ENCODE peak calls at places on chromosomes 7 and 10, in six cellular contexts. One of them, this sample, is unnamed.

GRCh38 chr10:117284726-117285494 is 44.0 kb downstream of the SLC18A2 start:
- DNase-seq in upper lobe of left lung: no peak
- DNase-seq in endothelial cell of umbilical vein: no peak
- DNase-seq in GM12891: no peak
- DNase-seq in stomach: no peak
- DNase-seq in spleen: no peak
- DNase-seq in this sample: no peak

GRCh38 chr10:79071535-79071923 is 2.8 kb downstream of the ZMIZ1 start:
- DNase-seq in upper lobe of left lung: no peak
- DNase-seq in endothelial cell of umbilical vein: no peak
- DNase-seq in GM12891: no peak
- DNase-seq in stomach: no peak
- DNase-seq in spleen: no peak
- DNase-seq in this sample: no peak

GRCh38 chr10:87913170-87913921 is 49.9 kb downstream of the PTEN start:
- DNase-seq in upper lobe of left lung: no peak
- DNase-seq in endothelial cell of umbilical vein: no peak
- DNase-seq in GM12891: no peak
- DNase-seq in stomach: no peak
- DNase-seq in spleen: no peak
- DNase-seq in this sample: no peak

GRCh38 chr10:6300106-6300783 is 97.5 kb downstream of the PFKFB3 start:
- DNase-seq in upper lobe of left lung: no peak
- DNase-seq in endothelial cell of umbilical vein: no peak
- DNase-seq in GM12891: peak; percentile 25
- DNase-seq in stomach: no peak
- DNase-seq in spleen: no peak
- DNase-seq in this sample: no peak

GRCh38 chr10:130928306-130928705 is 383.2 kb downstream of the TCERG1L start:
- DNase-seq in upper lobe of left lung: no peak
- DNase-seq in endothelial cell of umbilical vein: no peak
- DNase-seq in GM12891: no peak
- DNase-seq in stomach: no peak
- DNase-seq in spleen: no peak
- DNase-seq in this sample: no peak

GRCh38 chr7:151961536-151961935 is 5.3 kb downstream of the GALNTL5 start:
- DNase-seq in upper lobe of left lung: no peak
- DNase-seq in endothelial cell of umbilical vein: no peak
- DNase-seq in GM12891: no peak
- DNase-seq in stomach: no peak
- DNase-seq in spleen: no peak
- DNase-seq in this sample: no peak

GRCh38 chr7:45147858-45148652 is 9.5 kb upstream of the RAMP3 start:
- DNase-seq in upper lobe of left lung: peak; percentile 69
- DNase-seq in endothelial cell of umbilical vein: no peak
- DNase-seq in GM12891: no peak
- DNase-seq in stomach: no peak
- DNase-seq in spleen: peak; percentile 68
- DNase-seq in this sample: no peak

GRCh38 chr7:153432056-153432455 is 620.1 kb upstream of the DPP6 start:
- DNase-seq in upper lobe of left lung: no peak
- DNase-seq in endothelial cell of umbilical vein: no peak
- DNase-seq in GM12891: no peak
- DNase-seq in stomach: no peak
- DNase-seq in spleen: no peak
- DNase-seq in this sample: no peak

GRCh38 chr10:86962136-86962980 is 4.0 kb downstream of the SNCG start:
- DNase-seq in upper lobe of left lung: no peak
- DNase-seq in endothelial cell of umbilical vein: no peak
- DNase-seq in GM12891: no peak
- DNase-seq in stomach: peak; percentile 21
- DNase-seq in spleen: peak; percentile 59
- DNase-seq in this sample: no peak

GRCh38 chr7:82789883-82790609 is 346.5 kb upstream of the CACNA2D1 start:
- DNase-seq in upper lobe of left lung: no peak
- DNase-seq in endothelial cell of umbilical vein: no peak
- DNase-seq in GM12891: no peak
- DNase-seq in stomach: no peak
- DNase-seq in spleen: no peak
- DNase-seq in this sample: no peak

GRCh38 chr10:91785851-91786250 is 12.4 kb upstream of the TNKS2 start:
- DNase-seq in upper lobe of left lung: no peak
- DNase-seq in endothelial cell of umbilical vein: no peak
- DNase-seq in GM12891: no peak
- DNase-seq in stomach: no peak
- DNase-seq in spleen: no peak
- DNase-seq in this sample: no peak

GRCh38 chr7:50352282-50352681 is 47.8 kb downstream of the IKZF1 start:
- DNase-seq in upper lobe of left lung: no peak
- DNase-seq in endothelial cell of umbilical vein: no peak
- DNase-seq in GM12891: peak; percentile 46
- DNase-seq in stomach: no peak
- DNase-seq in spleen: no peak
- DNase-seq in this sample: no peak

GRCh38 chr10:63268139-63268797 is 135.1 kb downstream of the NRBF2 start:
- DNase-seq in upper lobe of left lung: no peak
- DNase-seq in endothelial cell of umbilical vein: no peak
- DNase-seq in GM12891: no peak
- DNase-seq in stomach: no peak
- DNase-seq in spleen: no peak
- DNase-seq in this sample: no peak

GRCh38 chr10:93165367-93165766 is 91.7 kb downstream of the CYP26A1 start:
- DNase-seq in upper lobe of left lung: no peak
- DNase-seq in endothelial cell of umbilical vein: no peak
- DNase-seq in GM12891: no peak
- DNase-seq in stomach: no peak
- DNase-seq in spleen: no peak
- DNase-seq in this sample: no peak

GRCh38 chr10:125006921-125007391 is 65.0 kb downstream of the ZRANB1 start:
- DNase-seq in upper lobe of left lung: no peak
- DNase-seq in endothelial cell of umbilical vein: no peak
- DNase-seq in GM12891: no peak
- DNase-seq in stomach: no peak
- DNase-seq in spleen: peak; percentile 58
- DNase-seq in this sample: no peak
- TF ChIP-seq POLR2AphosphoS5 in upper lobe of left lung: no peak
- TF ChIP-seq POLR2AphosphoS5 in endothelial cell of umbilical vein: no peak
- TF ChIP-seq POLR2AphosphoS5 in GM12891: no peak
- TF ChIP-seq POLR2AphosphoS5 in stomach: no peak
- TF ChIP-seq POLR2AphosphoS5 in spleen: no peak
- TF ChIP-seq POLR2AphosphoS5 in this sample: no peak

GRCh38 chr10:76001461-76001860 is 570.0 kb downstream of the LRMDA start:
- DNase-seq in upper lobe of left lung: no peak
- DNase-seq in endothelial cell of umbilical vein: no peak
- DNase-seq in GM12891: no peak
- DNase-seq in stomach: no peak
- DNase-seq in spleen: no peak
- DNase-seq in this sample: no peak

GRCh38 chr10:76000550-76000949 is 569.1 kb downstream of the LRMDA start:
- DNase-seq in upper lobe of left lung: no peak
- DNase-seq in endothelial cell of umbilical vein: no peak
- DNase-seq in GM12891: no peak
- DNase-seq in stomach: no peak
- DNase-seq in spleen: no peak
- DNase-seq in this sample: no peak

GRCh38 chr10:76002262-76002854 is 570.9 kb downstream of the LRMDA start:
- DNase-seq in upper lobe of left lung: no peak
- DNase-seq in endothelial cell of umbilical vein: no peak
- DNase-seq in GM12891: no peak
- DNase-seq in stomach: no peak
- DNase-seq in spleen: no peak
- DNase-seq in this sample: no peak

GRCh38 chr10:76001019-76001418 is 569.6 kb downstream of the LRMDA start:
- DNase-seq in upper lobe of left lung: no peak
- DNase-seq in endothelial cell of umbilical vein: no peak
- DNase-seq in GM12891: no peak
- DNase-seq in stomach: no peak
- DNase-seq in spleen: no peak
- DNase-seq in this sample: no peak

GRCh38 chr10:75999515-76000209 is 568.2 kb downstream of the LRMDA start:
- DNase-seq in upper lobe of left lung: no peak
- DNase-seq in endothelial cell of umbilical vein: no peak
- DNase-seq in GM12891: no peak
- DNase-seq in stomach: no peak
- DNase-seq in spleen: no peak
- DNase-seq in this sample: no peak
- TF ChIP-seq POLR2AphosphoS5 in upper lobe of left lung: no peak
- TF ChIP-seq POLR2AphosphoS5 in endothelial cell of umbilical vein: no peak
- TF ChIP-seq POLR2AphosphoS5 in GM12891: no peak
- TF ChIP-seq POLR2AphosphoS5 in stomach: no peak
- TF ChIP-seq POLR2AphosphoS5 in spleen: no peak
- TF ChIP-seq POLR2AphosphoS5 in this sample: no peak

DNA sequence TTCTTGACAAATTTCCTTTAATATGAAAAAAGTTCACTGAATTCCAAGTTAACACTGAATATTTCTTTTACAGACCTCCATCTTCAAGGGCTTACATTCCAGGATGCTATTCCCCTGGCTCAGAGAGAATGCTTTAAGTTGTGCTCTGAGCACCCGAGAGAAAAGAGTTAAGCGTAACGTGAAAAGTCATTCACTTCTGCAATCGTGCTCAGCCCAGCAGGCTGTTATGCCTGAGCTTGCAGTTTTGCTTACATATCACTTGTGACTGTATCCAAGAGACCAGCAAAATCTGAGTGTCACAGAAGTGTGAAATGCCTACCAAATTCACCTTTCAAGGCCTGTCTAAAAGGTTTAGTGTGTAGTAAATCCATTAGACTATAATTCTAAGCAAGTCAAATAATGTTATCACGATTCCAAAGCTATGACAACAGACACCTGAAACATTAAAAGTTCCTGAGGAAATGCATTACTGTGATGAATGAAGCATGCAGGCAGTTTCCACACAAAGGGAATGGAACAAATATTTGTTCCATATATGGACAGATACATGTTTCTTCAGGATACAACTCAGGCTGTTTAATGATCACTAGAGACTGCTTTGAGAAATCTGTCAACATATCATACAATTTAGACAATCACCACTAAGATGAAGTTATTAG is 20.1 kb downstream of the ITGB1 start:
- DNase-seq in upper lobe of left lung: no peak
- DNase-seq in endothelial cell of umbilical vein: peak; percentile 60
- DNase-seq in GM12891: no peak
- DNase-seq in stomach: no peak
- DNase-seq in spleen: peak; percentile 47
- DNase-seq in this sample: no peak
- TF ChIP-seq POLR2AphosphoS5 in upper lobe of left lung: no peak
- TF ChIP-seq POLR2AphosphoS5 in endothelial cell of umbilical vein: no peak
- TF ChIP-seq POLR2AphosphoS5 in GM12891: no peak
- TF ChIP-seq POLR2AphosphoS5 in stomach: no peak
- TF ChIP-seq POLR2AphosphoS5 in spleen: no peak
- TF ChIP-seq POLR2AphosphoS5 in this sample: no peak

GRCh38 chr10:118689070-118689858 is 65.5 kb downstream of the CACUL1 start:
- DNase-seq in upper lobe of left lung: no peak
- DNase-seq in endothelial cell of umbilical vein: no peak
- DNase-seq in GM12891: no peak
- DNase-seq in stomach: no peak
- DNase-seq in spleen: no peak
- DNase-seq in this sample: no peak
- TF ChIP-seq POLR2AphosphoS5 in upper lobe of left lung: no peak
- TF ChIP-seq POLR2AphosphoS5 in endothelial cell of umbilical vein: no peak
- TF ChIP-seq POLR2AphosphoS5 in GM12891: no peak
- TF ChIP-seq POLR2AphosphoS5 in stomach: no peak
- TF ChIP-seq POLR2AphosphoS5 in spleen: no peak
- TF ChIP-seq POLR2AphosphoS5 in this sample: no peak

GRCh38 chr7:57868771-57869483 is 418.9 kb downstream of the ZNF716 start:
- DNase-seq in upper lobe of left lung: peak; percentile 61
- DNase-seq in endothelial cell of umbilical vein: no peak
- DNase-seq in GM12891: no peak
- DNase-seq in stomach: no peak
- DNase-seq in spleen: no peak
- DNase-seq in this sample: no peak

DNA sequence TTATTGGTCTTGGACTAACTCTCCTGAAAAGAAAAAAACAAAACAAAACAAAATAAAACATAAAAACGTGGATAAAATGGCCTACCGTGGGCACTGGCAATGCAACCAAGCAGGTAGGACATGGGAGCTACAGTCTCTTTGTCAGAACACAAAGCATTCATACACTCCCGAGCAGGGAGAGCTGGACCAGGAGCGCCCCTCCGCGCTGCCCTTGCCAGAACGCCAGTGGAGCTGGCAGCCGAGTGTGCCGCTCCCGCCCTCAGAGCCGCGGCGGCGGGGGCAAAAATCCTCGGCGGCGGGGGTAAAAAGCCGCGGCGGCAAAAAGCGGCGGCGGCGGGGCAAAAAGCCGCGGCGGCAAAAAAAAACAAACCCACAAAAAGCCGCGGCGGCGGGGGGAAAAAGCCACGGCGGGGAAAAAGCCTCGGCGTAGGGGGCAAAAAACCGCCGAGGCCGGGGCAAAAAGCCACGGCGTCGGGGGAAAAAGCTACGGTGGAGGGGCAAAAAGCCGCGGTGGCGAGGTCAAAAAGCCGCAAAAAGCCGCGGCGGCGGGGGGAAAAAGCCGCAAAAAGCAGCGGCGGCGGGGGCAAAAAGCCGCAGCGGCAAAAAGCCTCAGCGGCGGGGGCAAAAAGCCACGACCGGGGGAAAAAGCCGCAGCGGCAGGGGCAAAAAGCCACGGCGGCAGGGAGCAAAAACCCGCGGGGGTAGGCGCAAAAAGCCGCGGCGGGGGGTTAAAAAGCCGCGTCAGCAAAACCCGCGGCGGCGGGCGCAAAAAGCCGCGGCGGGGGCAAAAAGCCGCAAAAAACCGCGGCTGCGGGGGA is 418.1 kb downstream of the ZNF716 start:
- DNase-seq in upper lobe of left lung: peak; percentile 71
- DNase-seq in endothelial cell of umbilical vein: peak; percentile 1
- DNase-seq in GM12891: no peak
- DNase-seq in stomach: no peak
- DNase-seq in spleen: peak; percentile 62
- DNase-seq in this sample: no peak
- TF ChIP-seq POLR2AphosphoS5 in upper lobe of left lung: no peak
- TF ChIP-seq POLR2AphosphoS5 in endothelial cell of umbilical vein: no peak
- TF ChIP-seq POLR2AphosphoS5 in GM12891: no peak
- TF ChIP-seq POLR2AphosphoS5 in stomach: no peak
- TF ChIP-seq POLR2AphosphoS5 in spleen: no peak
- TF ChIP-seq POLR2AphosphoS5 in this sample: no peak